ENCODE peak calls at places on chromosomes 3 and 15, in seven cellular contexts. C, Z, P, V, B, X and G are unnamed samples.

GRCh38 chr3:4750306-4751056 is 228.8 kb upstream of the BHLHE40 start:
- DNase-seq in C (peak), Z (no peak), P (peak), V (no peak), B (no peak), X (no peak), G (no peak)

GRCh38 chr3:32457971-32458471 is 44.6 kb downstream of the CMTM6 start:
- DNase-seq in C (no peak), Z (peak), P (no peak), V (no peak), B (peak), X (no peak), G (no peak)

GRCh38 chr15:66834863-66835557 is 133.0 kb downstream of the SMAD6 start:
- DNase-seq in C (no peak), Z (no peak), P (no peak), V (no peak), B (no peak), X (no peak), G (peak)

GRCh38 chr3:58497074-58497473 is 5.2 kb downstream of the KCTD6 start:
- DNase-seq in C (no peak), Z (no peak), P (no peak), V (no peak), B (no peak), X (no peak), G (no peak)

GRCh38 chr3:11074007-11074406 is 80.3 kb upstream of the HRH1 start:
- DNase-seq in C (no peak), Z (no peak), P (no peak), V (no peak), B (no peak), X (no peak), G (no peak)

GRCh38 chr15:59657635-59658125 is 365 bp upstream of the GTF2A2 start:
- DNase-seq in C (no peak), Z (no peak), P (no peak), V (no peak), B (no peak), X (no peak), G (no peak)

GRCh38 chr3:55617385-55617784 is 130.3 kb upstream of the WNT5A start:
- DNase-seq in C (no peak), Z (no peak), P (no peak), V (no peak), B (no peak), X (no peak), G (no peak)

GRCh38 chr3:27681249-27681748 is 40.8 kb downstream of the EOMES start:
- DNase-seq in C (peak), Z (no peak), P (no peak), V (no peak), B (peak), X (peak), G (no peak)

GRCh38 chr3:31246293-31247062 is 286.2 kb upstream of the STT3B start:
- DNase-seq in C (no peak), Z (no peak), P (no peak), V (no peak), B (no peak), X (no peak), G (no peak)

GRCh38 chr15:100998630-100999029 is 79.5 kb downstream of the LRRK1 start:
- DNase-seq in C (no peak), Z (no peak), P (no peak), V (no peak), B (no peak), X (no peak), G (no peak)

GRCh38 chr3:42664443-42664814 is 10.9 kb downstream of the ZBTB47 start:
- DNase-seq in C (no peak), Z (no peak), P (no peak), V (no peak), B (no peak), X (no peak), G (no peak)

GRCh38 chr15:83657549-83657948 is 3.6 kb downstream of the ADAMTSL3 start:
- DNase-seq in C (peak), Z (no peak), P (no peak), V (no peak), B (no peak), X (no peak), G (no peak)

GRCh38 chr3:73525591-73525990 is 99.2 kb downstream of the PDZRN3 start:
- DNase-seq in C (no peak), Z (no peak), P (no peak), V (no peak), B (no peak), X (no peak), G (no peak)

GRCh38 chr3:37433758-37434157 is 259.4 kb upstream of the LRRFIP2 start:
- DNase-seq in C (no peak), Z (no peak), P (no peak), V (no peak), B (no peak), X (no peak), G (no peak)

GRCh38 chr15:50234764-50235163 is 30.8 kb downstream of the HDC start:
- DNase-seq in C (no peak), Z (no peak), P (no peak), V (no peak), B (no peak), X (no peak), G (no peak)

GRCh38 chr3:137217733-137218132 is 259.9 kb downstream of the IL20RB start:
- DNase-seq in C (no peak), Z (no peak), P (no peak), V (no peak), B (no peak), X (no peak), G (no peak)

GRCh38 chr15:88636039-88636438 is 2.8 kb upstream of the ISG20 start:
- DNase-seq in C (no peak), Z (peak), P (no peak), V (no peak), B (peak), X (no peak), G (no peak)

GRCh38 chr3:19543212-19543841 is 390.7 kb downstream of the EFHB start:
- DNase-seq in C (no peak), Z (no peak), P (no peak), V (no peak), B (no peak), X (peak), G (no peak)

GRCh38 chr3:71132995-71133730 is 450.4 kb downstream of the FOXP1 start:
- DNase-seq in C (no peak), Z (no peak), P (no peak), V (no peak), B (no peak), X (no peak), G (no peak)

GRCh38 chr3:28575100-28575747 is 226.6 kb upstream of the AZI2 start:
- DNase-seq in C (peak), Z (no peak), P (no peak), V (no peak), B (no peak), X (peak), G (no peak)

GRCh38 chr3:52317601-52318000 is 1.5 kb downstream of the DNAH1 start:
- DNase-seq in C (peak), Z (peak), P (no peak), V (peak), B (peak), X (peak), G (peak)

GRCh38 chr3:183555541-183556081 is at the start of gene KLHL6:
- DNase-seq in C (peak), Z (peak), P (no peak), V (peak), B (peak), X (no peak), G (no peak)

GRCh38 chr3:112752092-112752512 is 94.6 kb downstream of the CD200R1L start:
- DNase-seq in C (no peak), Z (no peak), P (no peak), V (no peak), B (no peak), X (no peak), G (no peak)

GRCh38 chr3:61409638-61410037 is 151.7 kb upstream of the PTPRG start:
- DNase-seq in C (no peak), Z (no peak), P (no peak), V (no peak), B (no peak), X (no peak), G (no peak)